ENCODE peak calls at places on chromosomes 5 and 9, in ten cellular contexts. One of them, this sample, is unnamed.

GRCh38 chr9:88697764-88698436 is 162.9 kb downstream of the NXNL2 start:
- DNase-seq in AG10803: peak
- DNase-seq in lower lobe of right lung: no peak
- DNase-seq in GM12878: no peak
- DNase-seq in IMR-90: peak
- DNase-seq in BJ: no peak
- DNase-seq in Peyer's patch: no peak
- DNase-seq in SK-N-SH: no peak
- DNase-seq in GM12865: no peak
- DNase-seq in heart left ventricle: no peak
- DNase-seq in this sample: no peak

GRCh38 chr5:139700711-139701693 is 52.9 kb downstream of the CXXC5 start:
- DNase-seq in AG10803: no peak
- DNase-seq in lower lobe of right lung: no peak
- DNase-seq in GM12878: no peak
- DNase-seq in IMR-90: no peak
- DNase-seq in BJ: no peak
- DNase-seq in Peyer's patch: no peak
- DNase-seq in SK-N-SH: peak
- DNase-seq in GM12865: no peak
- DNase-seq in heart left ventricle: no peak
- DNase-seq in this sample: peak

GRCh38 chr5:135491552-135492318 is 39.6 kb upstream of the TIFAB start:
- DNase-seq in AG10803: no peak
- DNase-seq in lower lobe of right lung: peak
- DNase-seq in GM12878: no peak
- DNase-seq in IMR-90: no peak
- DNase-seq in BJ: no peak
- DNase-seq in Peyer's patch: no peak
- DNase-seq in SK-N-SH: peak
- DNase-seq in GM12865: no peak
- DNase-seq in heart left ventricle: no peak
- DNase-seq in this sample: no peak

GRCh38 chr5:179805529-179806249 is 977 bp downstream of the MGAT4B start:
- DNase-seq in AG10803: peak
- DNase-seq in lower lobe of right lung: peak
- DNase-seq in GM12878: no peak
- DNase-seq in IMR-90: no peak
- DNase-seq in BJ: no peak
- DNase-seq in Peyer's patch: no peak
- DNase-seq in SK-N-SH: peak
- DNase-seq in GM12865: peak
- DNase-seq in heart left ventricle: peak
- DNase-seq in this sample: no peak

GRCh38 chr9:115930472-115930871 is 223.1 kb upstream of the PAPPA start:
- DNase-seq in AG10803: peak
- DNase-seq in lower lobe of right lung: no peak
- DNase-seq in GM12878: no peak
- DNase-seq in IMR-90: peak
- DNase-seq in BJ: no peak
- DNase-seq in Peyer's patch: no peak
- DNase-seq in SK-N-SH: no peak
- DNase-seq in GM12865: no peak
- DNase-seq in heart left ventricle: no peak
- DNase-seq in this sample: no peak

GRCh38 chr9:116939605-116940004 is 252.5 kb downstream of the TRIM32 start:
- DNase-seq in AG10803: no peak
- DNase-seq in lower lobe of right lung: no peak
- DNase-seq in GM12878: no peak
- DNase-seq in IMR-90: peak
- DNase-seq in BJ: no peak
- DNase-seq in Peyer's patch: no peak
- DNase-seq in SK-N-SH: no peak
- DNase-seq in GM12865: peak
- DNase-seq in heart left ventricle: no peak
- DNase-seq in this sample: no peak

GRCh38 chr5:118726891-118727290 is 261.5 kb downstream of the DTWD2 start:
- DNase-seq in AG10803: no peak
- DNase-seq in lower lobe of right lung: no peak
- DNase-seq in GM12878: no peak
- DNase-seq in IMR-90: no peak
- DNase-seq in BJ: no peak
- DNase-seq in Peyer's patch: no peak
- DNase-seq in SK-N-SH: no peak
- DNase-seq in GM12865: no peak
- DNase-seq in heart left ventricle: no peak
- DNase-seq in this sample: no peak

GRCh38 chr5:55865831-55866230 is 14.7 kb downstream of the IL31RA start:
- DNase-seq in AG10803: peak
- DNase-seq in lower lobe of right lung: no peak
- DNase-seq in GM12878: no peak
- DNase-seq in IMR-90: peak
- DNase-seq in BJ: no peak
- DNase-seq in Peyer's patch: no peak
- DNase-seq in SK-N-SH: no peak
- DNase-seq in GM12865: no peak
- DNase-seq in heart left ventricle: no peak
- DNase-seq in this sample: no peak

GRCh38 chr5:21654-22233 is 70.2 kb upstream of the PLEKHG4B start:
- DNase-seq in AG10803: peak
- DNase-seq in lower lobe of right lung: no peak
- DNase-seq in GM12878: no peak
- DNase-seq in IMR-90: peak
- DNase-seq in BJ: no peak
- DNase-seq in Peyer's patch: no peak
- DNase-seq in SK-N-SH: peak
- DNase-seq in GM12865: no peak
- DNase-seq in heart left ventricle: no peak
- DNase-seq in this sample: no peak

GRCh38 chr9:69877852-69878507 is 57.4 kb downstream of the CFAP95 start:
- DNase-seq in AG10803: peak
- DNase-seq in lower lobe of right lung: no peak
- DNase-seq in GM12878: no peak
- DNase-seq in IMR-90: peak
- DNase-seq in BJ: no peak
- DNase-seq in Peyer's patch: no peak
- DNase-seq in SK-N-SH: peak
- DNase-seq in GM12865: peak
- DNase-seq in heart left ventricle: no peak
- DNase-seq in this sample: no peak
- TF ChIP-seq CTCF in AG10803: peak
- TF ChIP-seq CTCF in lower lobe of right lung: peak
- TF ChIP-seq CTCF in GM12878: peak
- TF ChIP-seq CTCF in IMR-90: peak
- TF ChIP-seq CTCF in BJ: peak
- TF ChIP-seq CTCF in Peyer's patch: peak
- TF ChIP-seq CTCF in SK-N-SH: peak
- TF ChIP-seq CTCF in GM12865: peak
- TF ChIP-seq CTCF in heart left ventricle: peak
- TF ChIP-seq CTCF in this sample: peak

DNA sequence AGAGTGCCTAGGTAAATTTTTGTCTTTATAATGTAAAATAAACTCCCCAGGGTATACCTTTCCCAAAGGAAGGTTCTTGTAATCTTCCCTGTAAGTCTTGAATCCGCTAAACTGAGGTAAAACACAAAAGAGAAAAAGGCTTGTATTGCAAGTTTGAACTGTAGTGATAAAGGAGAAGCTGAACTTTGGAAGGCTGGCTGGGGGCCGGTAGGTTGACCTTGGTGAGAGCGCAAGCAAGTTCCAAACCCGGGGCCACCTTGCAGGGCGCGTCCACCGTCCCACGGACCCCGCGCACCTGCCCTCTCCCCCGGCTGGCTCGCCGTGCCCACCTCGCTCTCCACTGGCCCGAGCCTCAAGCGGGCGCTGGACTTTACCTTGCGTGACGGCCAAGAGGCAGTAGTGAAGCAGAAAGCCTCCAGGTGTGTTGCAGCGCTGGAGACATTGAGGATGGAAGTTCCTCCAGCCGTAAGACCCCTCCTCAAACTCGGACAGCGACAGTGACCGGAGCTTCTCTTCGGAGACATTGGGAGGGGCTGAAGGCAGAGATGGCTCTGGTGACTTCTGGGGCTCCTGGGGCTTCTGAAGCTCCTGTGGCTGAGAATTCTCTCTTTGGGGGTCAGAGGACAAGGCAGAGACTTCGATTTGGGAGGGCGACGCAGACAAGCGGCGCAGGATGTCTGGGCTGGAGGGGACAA is 403 bp downstream of the SLCO4C1 start:
- DNase-seq in AG10803: no peak
- DNase-seq in lower lobe of right lung: peak
- DNase-seq in GM12878: no peak
- DNase-seq in IMR-90: no peak
- DNase-seq in BJ: no peak
- DNase-seq in Peyer's patch: no peak
- DNase-seq in SK-N-SH: no peak
- DNase-seq in GM12865: no peak
- DNase-seq in heart left ventricle: no peak
- DNase-seq in this sample: peak
- H3K4me3 ChIP-seq in AG10803: no peak
- H3K4me3 ChIP-seq in lower lobe of right lung: peak
- H3K4me3 ChIP-seq in GM12878: peak
- H3K4me3 ChIP-seq in IMR-90: no peak
- H3K4me3 ChIP-seq in BJ: peak
- H3K4me3 ChIP-seq in Peyer's patch: peak
- H3K4me3 ChIP-seq in SK-N-SH: peak
- H3K4me3 ChIP-seq in GM12865: peak
- H3K4me3 ChIP-seq in heart left ventricle: peak
- H3K4me3 ChIP-seq in this sample: peak

DNA sequence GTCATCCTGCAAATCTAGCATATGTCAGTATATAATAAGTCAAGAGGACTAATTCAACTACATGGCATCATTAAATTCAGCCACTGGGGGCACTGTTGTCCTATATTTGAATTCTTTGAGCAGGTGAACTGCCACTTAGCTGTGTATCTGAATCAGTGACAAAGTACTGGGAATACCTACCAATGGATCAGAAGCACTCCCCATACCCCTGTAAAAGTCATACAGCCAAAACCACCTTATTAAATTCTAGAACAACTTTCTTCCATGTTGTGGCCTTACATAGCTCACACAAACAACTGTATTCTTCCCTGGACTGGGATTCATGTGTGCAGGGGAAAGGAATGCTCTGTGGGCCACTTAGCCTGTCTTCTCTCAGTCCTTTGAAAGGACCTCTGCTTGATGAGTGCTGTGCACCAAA is 57.4 kb upstream of the PLPP6 start:
- DNase-seq in AG10803: peak
- DNase-seq in lower lobe of right lung: no peak
- DNase-seq in GM12878: peak
- DNase-seq in IMR-90: peak
- DNase-seq in BJ: peak
- DNase-seq in Peyer's patch: peak
- DNase-seq in SK-N-SH: peak
- DNase-seq in GM12865: peak
- DNase-seq in heart left ventricle: peak
- DNase-seq in this sample: peak
- TF ChIP-seq CTCF in AG10803: peak
- TF ChIP-seq CTCF in lower lobe of right lung: peak
- TF ChIP-seq CTCF in GM12878: peak
- TF ChIP-seq CTCF in IMR-90: peak
- TF ChIP-seq CTCF in BJ: peak
- TF ChIP-seq CTCF in Peyer's patch: peak
- TF ChIP-seq CTCF in SK-N-SH: peak
- TF ChIP-seq CTCF in GM12865: peak
- TF ChIP-seq CTCF in heart left ventricle: peak
- TF ChIP-seq CTCF in this sample: peak

GRCh38 chr9:113620377-113621161 is 157.0 kb downstream of the RGS3 start:
- DNase-seq in AG10803: peak
- DNase-seq in lower lobe of right lung: no peak
- DNase-seq in GM12878: no peak
- DNase-seq in IMR-90: peak
- DNase-seq in BJ: peak
- DNase-seq in Peyer's patch: no peak
- DNase-seq in SK-N-SH: peak
- DNase-seq in GM12865: no peak
- DNase-seq in heart left ventricle: peak
- DNase-seq in this sample: peak

GRCh38 chr9:113622038-113622437 is 158.5 kb downstream of the RGS3 start:
- DNase-seq in AG10803: no peak
- DNase-seq in lower lobe of right lung: no peak
- DNase-seq in GM12878: no peak
- DNase-seq in IMR-90: no peak
- DNase-seq in BJ: no peak
- DNase-seq in Peyer's patch: no peak
- DNase-seq in SK-N-SH: no peak
- DNase-seq in GM12865: no peak
- DNase-seq in heart left ventricle: peak
- DNase-seq in this sample: no peak

GRCh38 chr9:113621309-113621791 is 157.8 kb downstream of the RGS3 start:
- DNase-seq in AG10803: peak
- DNase-seq in lower lobe of right lung: no peak
- DNase-seq in GM12878: no peak
- DNase-seq in IMR-90: peak
- DNase-seq in BJ: peak
- DNase-seq in Peyer's patch: no peak
- DNase-seq in SK-N-SH: no peak
- DNase-seq in GM12865: no peak
- DNase-seq in heart left ventricle: peak
- DNase-seq in this sample: peak

GRCh38 chr9:113619156-113619861 is 155.8 kb downstream of the RGS3 start:
- DNase-seq in AG10803: no peak
- DNase-seq in lower lobe of right lung: no peak
- DNase-seq in GM12878: no peak
- DNase-seq in IMR-90: no peak
- DNase-seq in BJ: no peak
- DNase-seq in Peyer's patch: no peak
- DNase-seq in SK-N-SH: no peak
- DNase-seq in GM12865: no peak
- DNase-seq in heart left ventricle: peak
- DNase-seq in this sample: no peak

DNA sequence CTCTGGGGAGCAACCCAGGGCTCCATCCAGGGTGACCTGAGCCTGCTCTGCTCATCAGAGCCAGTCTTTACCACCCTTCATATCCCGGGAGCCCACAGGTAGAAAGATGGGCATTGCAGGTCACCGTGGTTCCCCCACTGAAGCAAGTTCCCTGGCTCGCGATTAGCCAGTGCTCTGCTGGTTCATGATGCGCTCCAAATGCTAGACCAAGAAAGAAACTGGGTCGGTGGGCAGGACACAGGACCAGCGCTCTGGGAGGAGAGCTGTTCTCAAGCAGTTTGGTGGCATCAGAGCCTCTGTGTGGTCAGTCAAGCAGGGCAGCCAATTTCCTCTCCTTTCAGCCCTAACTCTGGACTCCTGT is 156.5 kb downstream of the RGS3 start:
- DNase-seq in AG10803: no peak
- DNase-seq in lower lobe of right lung: no peak
- DNase-seq in GM12878: no peak
- DNase-seq in IMR-90: no peak
- DNase-seq in BJ: no peak
- DNase-seq in Peyer's patch: no peak
- DNase-seq in SK-N-SH: no peak
- DNase-seq in GM12865: no peak
- DNase-seq in heart left ventricle: no peak
- DNase-seq in this sample: no peak
- H3K4me3 ChIP-seq in AG10803: peak
- H3K4me3 ChIP-seq in lower lobe of right lung: no peak
- H3K4me3 ChIP-seq in GM12878: no peak
- H3K4me3 ChIP-seq in IMR-90: no peak
- H3K4me3 ChIP-seq in BJ: no peak
- H3K4me3 ChIP-seq in Peyer's patch: no peak
- H3K4me3 ChIP-seq in SK-N-SH: peak
- H3K4me3 ChIP-seq in GM12865: no peak
- H3K4me3 ChIP-seq in heart left ventricle: peak
- H3K4me3 ChIP-seq in this sample: no peak

This sample was measured in body of pancreas.